ENCODE peak calls at places on chromosomes 13 and 19, in six cellular contexts. One of them, this sample, is unnamed.

GRCh38 chr19:49400034-49400433 is 12.0 kb downstream of the KASH5 start:
- DNase-seq in endothelial cell of umbilical vein: no peak
- DNase-seq in K562: no peak
- DNase-seq in HCT116: no peak
- DNase-seq in transverse colon: no peak
- DNase-seq in H1: no peak
- DNase-seq in this sample: no peak

GRCh38 chr19:38093587-38093986 is 130.4 kb downstream of the DPF1 start:
- DNase-seq in H1: no peak
- DNase-seq in transverse colon: no peak
- DNase-seq in endothelial cell of umbilical vein: no peak
- DNase-seq in K562: no peak
- DNase-seq in HCT116: no peak
- DNase-seq in this sample: no peak

GRCh38 chr19:1070576-1070930 is 3.6 kb downstream of the ARHGAP45 start:
- DNase-seq in H1: no peak
- DNase-seq in HCT116: no peak
- DNase-seq in K562: no peak
- DNase-seq in endothelial cell of umbilical vein: no peak
- DNase-seq in transverse colon: no peak
- DNase-seq in this sample: no peak

GRCh38 chr19:44653977-44654784 is 10.5 kb downstream of the PVR start:
- DNase-seq in endothelial cell of umbilical vein: peak; percentile 48
- DNase-seq in H1: no peak
- DNase-seq in transverse colon: peak; percentile 81
- DNase-seq in HCT116: no peak
- DNase-seq in K562: peak; percentile 58
- DNase-seq in this sample: peak; percentile 73

GRCh38 chr13:40508112-40508511 is 158.3 kb downstream of the FOXO1 start:
- DNase-seq in HCT116: no peak
- DNase-seq in endothelial cell of umbilical vein: peak; percentile 96
- DNase-seq in K562: no peak
- DNase-seq in transverse colon: no peak
- DNase-seq in H1: no peak
- DNase-seq in this sample: no peak

GRCh38 chr19:11164879-11165406 is 9.4 kb upstream of the SPC24 start:
- DNase-seq in transverse colon: peak; percentile 70
- DNase-seq in HCT116: no peak
- DNase-seq in endothelial cell of umbilical vein: peak; percentile 51
- DNase-seq in H1: no peak
- DNase-seq in K562: no peak
- DNase-seq in this sample: peak; percentile 91

GRCh38 chr13:46577656-46578589 is 25.0 kb downstream of the LRCH1 start:
- DNase-seq in endothelial cell of umbilical vein: no peak
- DNase-seq in HCT116: no peak
- DNase-seq in H1: no peak
- DNase-seq in K562: no peak
- DNase-seq in transverse colon: no peak
- DNase-seq in this sample: no peak

GRCh38 chr19:35247526-35248309 is 1.1 kb upstream of the LSR start:
- DNase-seq in K562: peak; percentile 81
- DNase-seq in HCT116: peak; percentile 95
- DNase-seq in H1: peak; percentile 92
- DNase-seq in transverse colon: peak; percentile 94
- DNase-seq in endothelial cell of umbilical vein: no peak
- DNase-seq in this sample: no peak

GRCh38 chr19:10471909-10472308 is 31.2 kb downstream of the KEAP1 start:
- DNase-seq in transverse colon: no peak
- DNase-seq in endothelial cell of umbilical vein: peak; percentile 26
- DNase-seq in H1: no peak
- DNase-seq in HCT116: no peak
- DNase-seq in K562: peak; percentile 32
- DNase-seq in this sample: no peak

GRCh38 chr13:106367361-106367781 is 168.1 kb downstream of the EFNB2 start:
- DNase-seq in transverse colon: no peak
- DNase-seq in H1: no peak
- DNase-seq in K562: no peak
- DNase-seq in HCT116: no peak
- DNase-seq in endothelial cell of umbilical vein: peak; percentile 86
- DNase-seq in this sample: no peak

GRCh38 chr19:53055117-53055516 is 10.6 kb downstream of the ERVV-2 start:
- DNase-seq in transverse colon: no peak
- DNase-seq in K562: no peak
- DNase-seq in HCT116: no peak
- DNase-seq in H1: no peak
- DNase-seq in endothelial cell of umbilical vein: no peak
- DNase-seq in this sample: no peak

GRCh38 chr19:16369664-16370576 is 45.3 kb downstream of the KLF2 start:
- DNase-seq in H1: no peak
- DNase-seq in transverse colon: no peak
- DNase-seq in K562: no peak
- DNase-seq in endothelial cell of umbilical vein: no peak
- DNase-seq in HCT116: no peak
- DNase-seq in this sample: no peak

GRCh38 chr19:13082192-13083007 is 20.3 kb downstream of the LYL1 start:
- DNase-seq in endothelial cell of umbilical vein: peak; percentile 57
- DNase-seq in HCT116: no peak
- DNase-seq in K562: peak; percentile 41
- DNase-seq in transverse colon: no peak
- DNase-seq in H1: no peak
- DNase-seq in this sample: no peak

GRCh38 chr13:25679154-25679553 is 307.4 kb downstream of the ATP8A2 start:
- DNase-seq in K562: no peak
- DNase-seq in endothelial cell of umbilical vein: no peak
- DNase-seq in transverse colon: no peak
- DNase-seq in HCT116: no peak
- DNase-seq in H1: no peak
- DNase-seq in this sample: no peak

DNA sequence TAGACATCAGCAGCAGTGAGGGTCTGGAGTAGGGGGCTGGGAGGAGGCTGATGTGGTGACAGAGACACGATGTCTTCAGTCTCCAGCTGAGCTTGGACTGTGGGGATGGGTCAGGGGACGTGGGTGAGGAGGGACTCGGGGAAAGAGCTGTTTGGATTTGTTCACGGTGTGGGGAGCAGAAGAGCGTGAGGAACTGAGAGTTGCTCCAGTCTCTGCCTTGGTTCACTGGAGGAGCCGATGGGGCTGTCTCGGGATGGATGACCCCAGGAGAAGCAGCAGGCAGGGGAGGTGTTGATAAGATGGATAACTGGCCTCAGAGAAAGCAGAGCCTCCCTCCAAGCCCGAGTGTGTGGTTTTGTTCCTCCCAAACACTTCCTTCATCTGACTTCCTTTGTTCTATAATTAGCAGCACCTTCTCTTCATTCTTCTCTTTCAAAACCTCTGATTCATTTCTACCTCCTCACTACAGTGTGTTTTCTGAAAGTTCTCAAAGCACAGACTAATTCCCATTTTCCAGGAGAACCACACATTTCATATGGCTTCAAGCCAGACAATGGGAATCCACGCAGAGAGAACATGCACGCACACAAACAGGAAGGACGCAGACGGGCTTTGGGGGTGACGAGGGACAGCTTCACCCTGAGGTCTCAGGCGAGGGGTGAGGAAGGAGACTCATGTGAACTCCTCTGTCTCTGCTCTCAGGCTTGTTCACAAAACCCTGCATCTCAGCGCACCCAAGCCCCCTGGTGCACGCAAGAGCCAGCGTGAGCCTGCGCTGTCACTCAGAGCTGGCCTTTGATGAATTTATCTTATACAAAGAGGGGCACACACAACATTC is 18.6 kb downstream of the LAIR2 start:
- DNase-seq in endothelial cell of umbilical vein: peak; percentile 37
- DNase-seq in K562: no peak
- DNase-seq in H1: no peak
- DNase-seq in transverse colon: no peak
- DNase-seq in HCT116: no peak
- DNase-seq in this sample: no peak
- H3K9me3 ChIP-seq in endothelial cell of umbilical vein: no peaks in the 10 kb centered on the region
- H3K9me3 ChIP-seq in K562: no peaks in the 10 kb centered on the region
- H3K9me3 ChIP-seq in H1: peaks cover 54% of the 10 kb centered on the region
- H3K9me3 ChIP-seq in transverse colon: no peaks in the 10 kb centered on the region
- H3K9me3 ChIP-seq in HCT116: no peaks in the 10 kb centered on the region
- H3K9me3 ChIP-seq in this sample: no peaks in the 10 kb centered on the region

DNA sequence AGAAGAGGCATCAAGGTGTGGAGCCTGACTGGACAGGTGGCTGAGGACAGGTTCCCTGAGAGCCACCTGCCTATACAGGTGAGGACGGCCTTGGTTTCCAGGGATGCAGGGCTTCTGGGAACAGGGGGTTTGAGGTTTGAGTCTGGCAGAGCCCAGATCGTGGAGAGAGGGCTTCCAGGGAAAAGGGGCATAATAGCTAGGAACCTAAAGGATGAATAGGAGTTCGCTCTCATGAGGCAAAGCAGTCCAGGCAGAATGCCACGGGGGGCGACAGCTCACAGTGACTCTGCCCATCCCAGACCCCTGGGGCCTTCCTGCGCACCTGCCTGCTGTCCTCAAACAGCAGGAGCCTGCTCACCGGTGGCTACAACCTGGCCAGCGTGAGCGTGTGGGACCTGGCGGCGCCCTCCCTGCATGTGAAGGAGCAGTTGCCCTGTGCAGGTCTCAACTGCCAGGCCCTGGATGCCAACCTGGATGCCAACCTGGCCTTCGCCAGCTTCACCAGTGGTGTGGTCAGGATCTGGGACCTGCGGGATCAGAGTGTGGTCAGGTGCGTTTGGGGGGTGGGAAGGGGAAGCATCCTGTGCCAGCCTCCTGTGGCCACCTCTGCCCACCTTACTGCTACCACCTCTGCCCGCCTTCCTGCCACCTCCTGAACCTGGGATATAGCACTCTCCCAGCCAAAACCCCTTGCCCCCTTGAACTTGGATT is 12.0 kb downstream of the TLE6 start:
- DNase-seq in HCT116: no peak
- DNase-seq in transverse colon: no peak
- DNase-seq in K562: no peak
- DNase-seq in endothelial cell of umbilical vein: no peak
- DNase-seq in H1: no peak
- DNase-seq in this sample: no peak
- H3K27ac ChIP-seq in HCT116: no peak overlapping the region
- H3K27ac ChIP-seq in transverse colon: no peak overlapping the region
- H3K27ac ChIP-seq in K562: no peak overlapping the region
- H3K27ac ChIP-seq in endothelial cell of umbilical vein: no peak overlapping the region
- H3K27ac ChIP-seq in H1: no peak overlapping the region
- H3K27ac ChIP-seq in this sample: no peak overlapping the region

GRCh38 chr13:108957369-108958012 is 328.1 kb downstream of the MYO16 start:
- DNase-seq in transverse colon: no peak
- DNase-seq in HCT116: peak; percentile 36
- DNase-seq in H1: no peak
- DNase-seq in endothelial cell of umbilical vein: peak; percentile 68
- DNase-seq in K562: no peak
- DNase-seq in this sample: no peak
- TF ChIP-seq POLR2AphosphoS5 in transverse colon: no peak
- TF ChIP-seq POLR2AphosphoS5 in HCT116: no peak
- TF ChIP-seq POLR2AphosphoS5 in H1: no peak
- TF ChIP-seq POLR2AphosphoS5 in endothelial cell of umbilical vein: no peak
- TF ChIP-seq POLR2AphosphoS5 in K562: no peak
- TF ChIP-seq POLR2AphosphoS5 in this sample: no peak

DNA sequence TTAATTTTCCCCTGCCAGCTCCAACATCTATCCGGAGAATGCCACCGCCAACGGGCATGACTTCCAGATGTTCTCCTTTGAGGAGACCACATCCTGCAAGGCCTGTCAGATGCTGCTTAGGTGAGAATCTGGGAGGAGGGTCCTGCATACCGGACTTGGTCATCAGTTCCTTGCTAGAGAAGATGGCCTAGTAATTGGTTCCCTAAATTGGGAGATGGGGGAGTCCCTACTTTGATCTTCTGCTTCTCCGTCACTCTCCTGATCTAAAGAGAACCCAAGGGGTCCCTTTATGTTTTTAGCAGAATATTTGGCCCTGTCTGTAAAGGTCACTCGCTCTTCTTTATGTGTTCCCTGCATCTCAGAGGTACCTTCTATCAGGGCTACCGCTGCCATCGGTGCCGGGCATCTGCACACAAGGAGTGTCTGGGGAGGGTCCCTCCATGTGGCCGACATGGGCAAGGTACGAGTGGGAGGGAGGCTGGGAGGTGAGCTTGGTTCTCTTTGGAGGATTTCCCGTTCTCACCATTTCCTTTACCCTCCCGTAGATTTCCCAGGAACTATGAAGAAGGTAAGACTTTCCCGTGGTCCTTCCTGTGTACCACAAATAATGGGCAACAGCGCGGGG is 54.1 kb upstream of the ADGRE1 start:
- DNase-seq in HCT116: no peak
- DNase-seq in H1: no peak
- DNase-seq in K562: no peak
- DNase-seq in endothelial cell of umbilical vein: no peak
- DNase-seq in transverse colon: no peak
- DNase-seq in this sample: peak; percentile 25
- H3K9me3 ChIP-seq in HCT116: no peaks in the 10 kb centered on the region
- H3K9me3 ChIP-seq in H1: peaks cover 20% of the 10 kb centered on the region
- H3K9me3 ChIP-seq in K562: no peaks in the 10 kb centered on the region
- H3K9me3 ChIP-seq in endothelial cell of umbilical vein: no peaks in the 10 kb centered on the region
- H3K9me3 ChIP-seq in transverse colon: no peaks in the 10 kb centered on the region
- H3K9me3 ChIP-seq in this sample: no peaks in the 10 kb centered on the region

GRCh38 chr13:23993439-23993980 is 96.2 kb upstream of the C1QTNF9B start:
- DNase-seq in transverse colon: no peak
- DNase-seq in HCT116: no peak
- DNase-seq in H1: no peak
- DNase-seq in K562: no peak
- DNase-seq in endothelial cell of umbilical vein: no peak
- DNase-seq in this sample: no peak
- H3K27ac ChIP-seq in transverse colon: no peak overlapping the region
- H3K27ac ChIP-seq in HCT116: no peak overlapping the region
- H3K27ac ChIP-seq in H1: no peak overlapping the region
- H3K27ac ChIP-seq in K562: no peak overlapping the region
- H3K27ac ChIP-seq in endothelial cell of umbilical vein: no peak overlapping the region
- H3K27ac ChIP-seq in this sample: no peak overlapping the region

This sample was measured in suprapubic skin.